ENCODE peak calls at places on chromosome 20, in six cellular contexts. Y is bronchial epithelial cell; P is activated B cell treated with CpG ODN at 0.5 μM for 24 hours; Q is choroid plexus epithelial cell; S is activated CD8-positive, alpha-beta T cell treated with anti-CD3 and anti-CD28 coated beads for 36 hours; Z is chondrocyte. A is an unnamed sample.

GRCh38 chr20:44888226-44889103 is 3.0 kb downstream of the YWHAB start:
- DNase-seq in Y (peak), P (no peak), Q (peak), S (no peak), Z (no peak), A (no peak)

GRCh38 chr20:3628502-3629314 is 34.5 kb downstream of the GFRA4 start:
- DNase-seq in Y (no peak), P (no peak), Q (no peak), S (no peak), Z (no peak), A (no peak)

GRCh38 chr20:58713801-58714339 is 21.3 kb downstream of the NPEPL1 start:
- DNase-seq in Y (no peak), P (peak), Q (no peak), S (no peak), Z (peak), A (peak)

GRCh38 chr20:2093200-2093781 is 8.3 kb upstream of the STK35 start:
- DNase-seq in Y (peak), P (no peak), Q (no peak), S (peak), Z (no peak), A (no peak)

GRCh38 chr20:59004493-59004762 is 2.6 kb downstream of the CTSZ start:
- DNase-seq in Y (no peak), P (no peak), Q (no peak), S (peak), Z (no peak), A (no peak)

GRCh38 chr20:38842558-38842981 is 37.1 kb downstream of the PPP1R16B start:
- DNase-seq in Y (no peak), P (peak), Q (no peak), S (peak), Z (no peak), A (no peak)

GRCh38 chr20:34269996-34270627 is 28.9 kb downstream of the ASIP start:
- DNase-seq in Y (no peak), P (no peak), Q (peak), S (no peak), Z (no peak), A (no peak)

GRCh38 chr20:10501377-10501776 is 66.3 kb downstream of the SLX4IP start:
- DNase-seq in Y (peak), P (no peak), Q (no peak), S (peak), Z (no peak), A (no peak)

GRCh38 chr20:46378390-46379009 is 27.9 kb downstream of the ELMO2 start:
- DNase-seq in Y (peak), P (no peak), Q (no peak), S (no peak), Z (no peak), A (no peak)

GRCh38 chr20:17161661-17162410 is 65.0 kb upstream of the PCSK2 start:
- DNase-seq in Y (no peak), P (no peak), Q (no peak), S (no peak), Z (no peak), A (no peak)

GRCh38 chr20:6074145-6074561 is 20.3 kb upstream of the LRRN4 start:
- DNase-seq in Y (no peak), P (no peak), Q (peak), S (no peak), Z (no peak), A (no peak)

GRCh38 chr20:25319241-25320034 is 71.2 kb downstream of the ABHD12 start:
- DNase-seq in Y (no peak), P (peak), Q (no peak), S (no peak), Z (no peak), A (peak)

GRCh38 chr20:11901127-11901526 is 16.6 kb upstream of the BTBD3 start:
- DNase-seq in Y (peak), P (no peak), Q (peak), S (no peak), Z (no peak), A (no peak)

GRCh38 chr20:36093025-36093803 is 61.3 kb upstream of the EPB41L1 start:
- DNase-seq in Y (no peak), P (peak), Q (peak), S (peak), Z (no peak), A (no peak)

GRCh38 chr20:3889489-3890409 is 562 bp downstream of the PANK2 start:
- DNase-seq in Y (peak), P (peak), Q (no peak), S (peak), Z (no peak), A (peak)

GRCh38 chr20:44723391-44723790 is 8.2 kb downstream of the CCN5 start:
- DNase-seq in Y (no peak), P (no peak), Q (no peak), S (no peak), Z (peak), A (no peak)

GRCh38 chr20:25064561-25064960 is 6.6 kb upstream of the ACSS1 start:
- DNase-seq in Y (no peak), P (no peak), Q (no peak), S (no peak), Z (no peak), A (no peak)

GRCh38 chr20:47502801-47503239 is 1.1 kb downstream of the NCOA3 start:
- DNase-seq in Y (peak), P (no peak), Q (peak), S (peak), Z (no peak), A (no peak)

GRCh38 chr20:34512266-34512954 is 3.8 kb upstream of the DYNLRB1 start:
- DNase-seq in Y (no peak), P (no peak), Q (no peak), S (no peak), Z (no peak), A (no peak)

GRCh38 chr20:23061713-23062561 is 12.5 kb upstream of the THBD start:
- DNase-seq in Y (peak), P (no peak), Q (peak), S (no peak), Z (no peak), A (no peak)
- TF ChIP-seq CTCF in Y (peak), P (no peak), Q (peak), S (no peak), Z (peak), A (no peak)

GRCh38 chr20:51326241-51326819 is 216.2 kb downstream of the NFATC2 start:
- DNase-seq in Y (peak), P (no peak), Q (peak), S (no peak), Z (no peak), A (peak)
- TF ChIP-seq CTCF in Y (peak), P (no peak), Q (peak), S (peak), Z (peak), A (peak)

DNA sequence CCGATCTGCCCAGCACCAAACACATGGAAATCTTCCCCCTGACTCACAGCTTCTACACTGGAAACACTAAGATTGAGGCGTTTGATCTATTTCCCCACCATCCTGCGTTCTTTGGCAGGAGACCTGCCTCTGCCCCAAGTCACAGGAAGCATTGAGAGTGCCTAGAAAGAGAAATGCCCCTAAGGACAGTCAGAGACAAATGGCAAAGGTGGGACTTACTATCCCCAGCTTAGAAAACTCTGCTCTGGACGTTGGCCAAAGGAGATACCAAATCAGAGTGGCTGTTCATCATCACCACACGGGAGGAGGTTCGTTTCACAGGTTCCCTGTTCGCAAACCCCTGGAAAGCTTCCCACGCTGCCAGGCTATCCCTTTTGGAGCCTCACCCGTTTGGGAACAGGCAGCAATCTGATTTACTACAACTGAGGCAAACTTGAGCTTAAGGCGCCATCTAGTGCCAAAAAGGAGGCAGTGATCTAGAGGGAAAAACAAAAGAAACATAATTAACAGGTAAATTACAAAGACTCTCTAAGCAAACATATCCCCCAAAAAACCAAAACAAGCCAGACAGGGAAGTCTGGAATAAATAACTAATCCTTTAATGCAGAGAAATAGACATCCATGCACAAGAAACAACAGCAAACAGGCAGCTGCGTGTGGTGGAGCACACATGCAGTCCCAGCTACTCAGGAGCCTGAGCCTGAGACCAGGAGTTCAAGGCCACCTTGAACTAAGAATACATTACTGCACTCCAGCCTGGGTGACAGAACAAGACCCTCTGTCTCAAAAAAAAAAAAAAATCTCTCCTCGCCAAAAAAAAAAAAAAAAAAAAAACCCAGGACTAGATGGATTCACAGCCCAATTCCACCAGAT is 48.4 kb upstream of the SRSF6 start:
- DNase-seq in Y (peak), P (no peak), Q (peak), S (peak), Z (no peak), A (no peak)
- TF ChIP-seq CTCF in Y (peak), P (peak), Q (peak), S (peak), Z (peak), A (peak)

GRCh38 chr20:14956026-14956425 is 618.6 kb upstream of the FLRT3 start:
- DNase-seq in Y (no peak), P (no peak), Q (no peak), S (no peak), Z (no peak), A (no peak)
- TF ChIP-seq CTCF in Y (no peak), P (no peak), Q (no peak), S (no peak), Z (no peak), A (no peak)

GRCh38 chr20:32820000-32820697 is 395 bp downstream of the MAPRE1 start:
- DNase-seq in Y (no peak), P (no peak), Q (peak), S (peak), Z (peak), A (no peak)
- TF ChIP-seq CTCF in Y (no peak), P (no peak), Q (peak), S (no peak), Z (peak), A (no peak)

GRCh38 chr20:54320148-54320607 is 112.3 kb downstream of the PFDN4 start:
- DNase-seq in Y (no peak), P (no peak), Q (peak), S (no peak), Z (no peak), A (no peak)
- TF ChIP-seq CTCF in Y (no peak), P (no peak), Q (no peak), S (no peak), Z (peak), A (no peak)

DNA sequence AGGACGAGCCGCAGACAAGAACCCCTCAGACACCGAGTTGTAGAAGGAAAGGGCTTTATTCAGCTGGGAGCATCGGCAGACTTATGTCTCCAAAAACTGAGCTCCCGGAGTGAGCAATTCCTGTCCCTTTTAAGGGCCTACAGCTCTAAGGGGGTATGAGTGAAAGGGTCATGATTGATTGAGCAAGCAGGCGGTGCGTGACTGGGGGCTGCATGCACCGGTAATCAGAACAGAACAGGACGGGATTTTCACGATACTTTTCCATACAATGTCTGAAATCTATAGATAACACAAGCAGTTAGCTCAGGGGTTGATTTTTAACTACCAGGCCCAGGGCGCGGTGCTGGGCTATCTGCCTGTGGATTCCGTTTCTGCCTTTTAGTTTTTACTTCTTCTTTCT is 226.4 kb upstream of the PLCB4 start:
- DNase-seq in Y (no peak), P (no peak), Q (no peak), S (no peak), Z (no peak), A (no peak)
- TF ChIP-seq CTCF in Y (no peak), P (no peak), Q (no peak), S (no peak), Z (no peak), A (no peak)

GRCh38 chr20:63233061-63233344 is 2.7 kb upstream of the BIRC7 start:
- DNase-seq in Y (no peak), P (no peak), Q (no peak), S (no peak), Z (no peak), A (no peak)

GRCh38 chr20:63233924-63234323 is 1.8 kb upstream of the BIRC7 start:
- DNase-seq in Y (no peak), P (no peak), Q (no peak), S (no peak), Z (no peak), A (no peak)

GRCh38 chr20:63232235-63233060 is 3.3 kb upstream of the BIRC7 start:
- DNase-seq in Y (peak), P (no peak), Q (peak), S (no peak), Z (no peak), A (no peak)

GRCh38 chr20:63228786-63229185 is 6.9 kb upstream of the BIRC7 start:
- DNase-seq in Y (no peak), P (no peak), Q (no peak), S (no peak), Z (no peak), A (no peak)

GRCh38 chr20:63230800-63231268 is 4.9 kb upstream of the BIRC7 start:
- DNase-seq in Y (peak), P (no peak), Q (peak), S (no peak), Z (no peak), A (no peak)
- TF ChIP-seq CTCF in Y (peak), P (no peak), Q (peak), S (peak), Z (peak), A (no peak)

GRCh38 chr20:37759761-37760209 is 66.0 kb downstream of the CTNNBL1 start:
- DNase-seq in Y (no peak), P (no peak), Q (no peak), S (no peak), Z (no peak), A (no peak)

GRCh38 chr20:37756234-37756633 is 62.4 kb downstream of the CTNNBL1 start:
- DNase-seq in Y (no peak), P (no peak), Q (no peak), S (no peak), Z (no peak), A (no peak)

GRCh38 chr20:37758332-37758731 is 64.5 kb downstream of the CTNNBL1 start:
- DNase-seq in Y (no peak), P (no peak), Q (no peak), S (no peak), Z (no peak), A (no peak)

GRCh38 chr20:37757550-37757949 is 63.7 kb downstream of the CTNNBL1 start:
- DNase-seq in Y (no peak), P (no peak), Q (no peak), S (no peak), Z (no peak), A (no peak)

DNA sequence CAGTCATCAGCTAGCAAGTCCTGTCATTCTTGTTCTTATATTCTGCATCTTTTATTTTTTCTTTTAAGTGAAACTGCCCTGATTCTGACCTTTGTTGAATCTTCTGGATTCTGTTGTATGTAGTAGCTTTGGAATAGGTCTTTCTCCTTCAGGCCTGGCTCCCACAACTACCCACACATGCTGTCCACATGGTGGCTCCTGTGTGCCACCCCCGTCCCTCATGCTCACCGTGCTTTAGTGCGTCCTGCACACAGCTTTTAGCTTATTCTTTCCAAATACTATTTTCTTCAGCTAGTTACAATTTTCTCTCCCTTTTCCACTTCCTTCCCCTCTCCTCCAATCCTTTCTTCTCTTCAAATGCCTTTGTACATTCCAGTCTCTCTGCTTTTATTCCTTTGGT is 61.8 kb downstream of the CTNNBL1 start:
- DNase-seq in Y (no peak), P (no peak), Q (peak), S (no peak), Z (no peak), A (no peak)
- TF ChIP-seq CTCF in Y (no peak), P (no peak), Q (peak), S (no peak), Z (peak), A (no peak)

DNA sequence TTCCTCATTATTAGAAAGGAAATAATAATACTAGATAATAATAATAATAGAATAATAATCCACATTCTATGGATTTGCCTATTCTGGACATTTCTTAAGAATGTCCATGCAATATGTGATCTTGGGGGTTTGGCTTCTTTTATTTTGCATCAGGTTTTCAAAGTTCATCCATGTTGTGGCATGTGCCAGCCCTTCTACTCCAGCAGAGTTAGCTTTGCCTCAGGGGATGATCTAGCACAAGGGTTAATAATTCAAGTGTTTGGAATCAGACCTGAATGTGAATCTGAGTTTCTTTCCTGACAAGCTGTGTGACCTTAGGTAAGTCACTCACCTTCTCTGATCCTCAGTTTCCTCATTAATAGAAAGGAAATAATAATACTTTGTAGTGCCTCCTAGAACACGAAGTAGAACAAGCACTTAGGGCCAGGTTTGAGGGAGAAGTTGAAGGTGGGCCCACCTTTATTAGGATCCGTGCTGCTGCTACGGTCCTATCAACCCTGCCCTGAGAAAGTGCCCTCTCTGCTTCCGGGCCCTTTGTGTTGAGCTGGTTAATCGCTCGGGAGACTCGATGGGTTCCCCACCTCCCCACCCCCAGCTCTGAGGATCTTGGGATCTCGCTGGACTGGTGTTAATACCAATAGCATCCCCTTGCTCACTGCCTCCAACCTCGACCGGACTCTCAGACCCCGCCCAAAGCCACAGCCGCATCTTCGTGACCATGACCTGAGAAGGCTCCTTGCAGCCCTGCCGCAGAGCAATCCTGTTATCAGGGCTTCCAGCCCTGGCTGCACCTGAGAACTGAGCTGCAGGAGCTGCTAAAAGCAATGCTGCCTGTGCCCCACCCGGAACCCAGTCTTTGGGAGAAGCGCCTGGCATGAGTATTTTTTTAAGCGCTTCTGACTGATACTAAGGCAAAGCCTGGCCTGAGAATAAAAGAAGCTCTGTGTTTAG is 26.9 kb downstream of the RBM38 start:
- DNase-seq in Y (no peak), P (no peak), Q (no peak), S (no peak), Z (no peak), A (no peak)
- TF ChIP-seq CTCF in Y (no peak), P (no peak), Q (no peak), S (no peak), Z (no peak), A (no peak)

A was measured in natural killer cell.